ENCODE peak calls at places on chromosome 10, in ten cellular contexts. R, V, D, C, M, W, L, S, T and N are unnamed samples. For H3K4me1 and H3K27me3, the result is how much of the 10 kb centered on the place peaks cover.

GRCh38 chr10:86164216-86164774 is 202.3 kb downstream of the GRID1 start:
- DNase-seq in D (no peak), W (no peak), T (no peak), M (no peak), C (no peak), L (no peak), V (no peak), R (no peak), S (no peak), N (no peak)

GRCh38 chr10:37760817-37761216 is 96.6 kb downstream of the ZNF248 start:
- DNase-seq in V (no peak), W (no peak), S (no peak), D (no peak), M (no peak), L (peak), R (no peak), C (no peak), T (no peak), N (no peak)

GRCh38 chr10:79139124-79139835 is 70.5 kb downstream of the ZMIZ1 start:
- DNase-seq in M (peak), T (no peak), V (no peak), C (peak), W (peak), S (no peak), R (no peak), L (peak), D (peak), N (no peak)

GRCh38 chr10:63972949-63973827 is 452.0 kb downstream of the REEP3 start:
- DNase-seq in R (no peak), W (no peak), L (no peak), T (no peak), S (no peak), M (no peak), C (no peak), D (no peak), V (no peak), N (no peak)

GRCh38 chr10:49282879-49283321 is 16.1 kb upstream of the C10orf71 start:
- DNase-seq in S (no peak), R (no peak), L (no peak), D (no peak), M (no peak), V (no peak), C (peak), W (no peak), T (no peak), N (no peak)

GRCh38 chr10:102718220-102718619 is 3.8 kb downstream of the SFXN2 start:
- DNase-seq in W (peak), L (peak), M (peak), T (no peak), C (no peak), S (no peak), V (no peak), R (no peak), D (peak), N (no peak)

GRCh38 chr10:78471723-78472541 is 438.3 kb downstream of the RPS24 start:
- DNase-seq in M (peak), V (no peak), R (no peak), L (no peak), W (no peak), D (no peak), C (no peak), T (no peak), S (no peak), N (no peak)

GRCh38 chr10:89576022-89576421 is 40.6 kb upstream of the SLC16A12 start:
- DNase-seq in M (no peak), W (no peak), C (no peak), V (no peak), D (no peak), L (no peak), R (no peak), S (no peak), T (no peak), N (no peak)

GRCh38 chr10:77560052-77560451 is 77.6 kb downstream of the KCNMA1 start:
- DNase-seq in S (no peak), C (no peak), V (no peak), M (no peak), D (no peak), L (no peak), W (no peak), R (no peak), T (no peak), N (no peak)

GRCh38 chr10:91162050-91162494 is 58.4 kb upstream of the PCGF5 start:
- DNase-seq in D (no peak), M (no peak), V (no peak), L (peak), T (peak), W (peak), C (no peak), R (peak), S (no peak), N (no peak)

GRCh38 chr10:33453081-33453850 is 118.8 kb upstream of the NRP1 start:
- DNase-seq in T (no peak), L (peak), R (no peak), M (no peak), S (no peak), V (no peak), D (no peak), W (peak), C (no peak), N (no peak)

GRCh38 chr10:100828744-100829102 is 83.3 kb downstream of the PAX2 start:
- DNase-seq in M (no peak), S (no peak), C (no peak), L (peak), T (peak), W (no peak), D (no peak), V (no peak), R (no peak), N (no peak)

GRCh38 chr10:34941471-34942357 is 126.6 kb upstream of the PARD3 start:
- DNase-seq in D (no peak), S (no peak), L (peak), C (no peak), W (peak), R (no peak), T (no peak), V (no peak), M (no peak), N (no peak)

GRCh38 chr10:61992683-61993629 is 91.5 kb downstream of the ARID5B start:
- DNase-seq in D (no peak), W (peak), L (peak), T (peak), S (peak), M (peak), R (peak), V (no peak), C (peak), N (peak)

GRCh38 chr10:120691623-120692022 is 159.5 kb upstream of the WDR11 start:
- DNase-seq in D (no peak), W (no peak), V (no peak), C (no peak), T (peak), R (no peak), S (no peak), L (no peak), M (no peak), N (no peak)

GRCh38 chr10:103181244-103181643 is 11.8 kb downstream of the NT5C2 start:
- DNase-seq in M (no peak), S (no peak), W (no peak), R (no peak), V (no peak), L (no peak), C (no peak), T (peak), D (no peak), N (no peak)

GRCh38 chr10:61398730-61399129 is 54.5 kb downstream of the TMEM26 start:
- DNase-seq in S (no peak), R (no peak), W (peak), T (no peak), M (no peak), V (no peak), D (no peak), L (peak), C (no peak), N (no peak)

GRCh38 chr10:97574374-97575100 is 2.0 kb downstream of the ANKRD2 start:
- DNase-seq in R (peak), C (peak), W (peak), D (peak), V (peak), T (no peak), S (peak), M (peak), L (peak), N (no peak)

GRCh38 chr10:86961481-86962091 is 3.2 kb downstream of the SNCG start:
- DNase-seq in S (no peak), W (peak), M (peak), L (peak), C (no peak), T (no peak), R (no peak), D (no peak), V (no peak), N (no peak)

GRCh38 chr10:130987401-130987800 is 324.1 kb downstream of the TCERG1L start:
- DNase-seq in V (no peak), D (no peak), M (no peak), S (no peak), R (no peak), C (no peak), T (no peak), W (no peak), L (no peak), N (no peak)

GRCh38 chr10:110224992-110225391 is 17.6 kb downstream of the MXI1 start:
- DNase-seq in T (no peak), R (no peak), M (no peak), S (no peak), L (no peak), C (no peak), W (no peak), V (no peak), D (no peak), N (no peak)
- H3K4me3 ChIP-seq in T (peak), R (no peak), M (no peak), S (no peak), L (peak), C (no peak), W (no peak), V (peak), D (peak), N (no peak)

DNA sequence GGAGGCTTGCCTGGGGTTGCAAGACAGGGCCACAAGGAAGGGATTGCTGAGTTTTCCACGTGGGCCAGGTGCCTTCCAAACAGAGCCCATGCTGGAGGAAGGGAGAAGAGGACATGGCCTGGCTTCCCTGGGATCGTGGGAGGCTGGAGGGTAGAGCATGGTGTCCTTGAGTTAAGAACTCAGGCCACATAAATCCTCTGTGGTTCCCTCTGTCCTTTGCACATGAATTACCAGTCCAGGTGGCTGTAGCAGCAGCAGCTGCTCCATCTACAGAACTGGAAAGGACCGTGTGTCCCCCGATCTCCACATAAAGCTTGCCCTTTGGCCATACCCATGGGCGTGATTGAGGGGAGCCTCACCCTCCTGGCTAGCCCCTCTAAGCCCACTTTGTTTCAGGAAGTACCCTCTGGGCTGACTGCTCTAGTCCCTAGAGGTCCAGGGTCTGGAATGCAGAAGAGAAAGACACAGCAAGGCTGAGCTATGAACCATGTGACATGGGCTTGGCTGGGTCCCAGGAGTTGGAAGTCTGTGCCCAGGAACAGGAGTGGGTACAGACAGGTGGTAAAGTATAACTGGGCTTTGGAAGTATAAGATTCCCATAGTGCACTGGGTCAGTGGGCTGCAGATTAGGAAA is 84.9 kb downstream of the C10orf105 start:
- DNase-seq in D (peak), C (no peak), S (peak), L (no peak), V (no peak), R (no peak), T (no peak), M (no peak), W (no peak), N (no peak)
- H3K4me1 ChIP-seq in D (under half), C (under half), S (under half), L (under half), V (under half), R (under half), T (under half), M (under half), W (under half), N (under half)

GRCh38 chr10:69568472-69569143 is 4.6 kb downstream of the NEUROG3 start:
- DNase-seq in S (no peak), L (no peak), T (no peak), R (no peak), C (no peak), W (no peak), V (no peak), D (no peak), M (no peak), N (no peak)

GRCh38 chr10:69571618-69572158 is 1.5 kb downstream of the NEUROG3 start:
- DNase-seq in T (no peak), L (no peak), S (no peak), D (no peak), R (no peak), V (no peak), W (no peak), M (no peak), C (no peak), N (no peak)

GRCh38 chr10:69570050-69570816 is 3.0 kb downstream of the NEUROG3 start:
- DNase-seq in C (no peak), W (no peak), T (no peak), D (no peak), V (no peak), S (no peak), M (no peak), R (no peak), L (no peak), N (no peak)

GRCh38 chr10:69569144-69569934 is 3.9 kb downstream of the NEUROG3 start:
- DNase-seq in V (no peak), R (no peak), M (no peak), D (no peak), T (no peak), L (no peak), W (no peak), S (no peak), C (no peak), N (no peak)

DNA sequence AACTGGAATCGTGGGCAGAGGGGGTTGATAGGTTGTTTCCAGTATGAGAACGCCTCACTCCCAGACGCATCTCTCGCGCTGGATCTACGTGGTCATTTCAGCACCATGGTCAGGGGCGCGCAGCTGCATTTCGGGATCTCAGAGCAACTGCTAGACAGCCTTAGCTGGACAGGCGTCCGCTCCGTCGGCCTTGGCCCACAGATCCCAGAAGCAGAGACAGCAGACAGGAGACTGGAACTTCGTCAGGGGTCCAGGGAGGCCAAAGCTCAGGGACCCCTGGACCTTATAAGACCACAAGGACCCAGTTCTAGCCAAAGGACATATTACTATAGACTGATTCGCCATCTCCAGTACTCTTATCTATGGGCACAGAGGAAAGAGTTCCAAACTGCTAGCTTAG is 5.3 kb downstream of the NEUROG3 start:
- DNase-seq in S (peak), C (no peak), W (peak), T (peak), M (no peak), V (no peak), D (peak), L (peak), R (peak), N (no peak)
- H3K27me3 ChIP-seq in S (under half), C (half or more), W (under half), T (under half), M (under half), V (under half), D (half or more), L (under half), R (half or more), N (under half)

GRCh38 chr10:8042864-8043568 is 11.5 kb upstream of the GATA3 start:
- DNase-seq in V (no peak), T (no peak), S (no peak), L (no peak), R (no peak), M (no peak), C (no peak), D (no peak), W (no peak), N (no peak)

GRCh38 chr10:8044908-8045727 is 9.4 kb upstream of the GATA3 start:
- DNase-seq in M (no peak), C (no peak), L (no peak), R (no peak), D (no peak), T (no peak), W (no peak), V (no peak), S (no peak), N (peak)

GRCh38 chr10:8043569-8044306 is 10.8 kb upstream of the GATA3 start:
- DNase-seq in L (no peak), T (peak), S (no peak), R (no peak), M (no peak), W (no peak), D (no peak), C (no peak), V (no peak), N (peak)

GRCh38 chr10:8045728-8046494 is 8.6 kb upstream of the GATA3 start:
- DNase-seq in R (no peak), L (no peak), S (no peak), C (no peak), T (no peak), W (no peak), M (no peak), D (no peak), V (no peak), N (no peak)

GRCh38 chr10:8044331-8044907 is 10.1 kb upstream of the GATA3 start:
- DNase-seq in T (no peak), D (no peak), L (no peak), V (no peak), C (no peak), S (no peak), R (no peak), W (no peak), M (no peak), N (no peak)
- H3K4me3 ChIP-seq in T (no peak), D (no peak), L (no peak), V (no peak), C (no peak), S (no peak), R (no peak), W (no peak), M (no peak), N (peak)

DNA sequence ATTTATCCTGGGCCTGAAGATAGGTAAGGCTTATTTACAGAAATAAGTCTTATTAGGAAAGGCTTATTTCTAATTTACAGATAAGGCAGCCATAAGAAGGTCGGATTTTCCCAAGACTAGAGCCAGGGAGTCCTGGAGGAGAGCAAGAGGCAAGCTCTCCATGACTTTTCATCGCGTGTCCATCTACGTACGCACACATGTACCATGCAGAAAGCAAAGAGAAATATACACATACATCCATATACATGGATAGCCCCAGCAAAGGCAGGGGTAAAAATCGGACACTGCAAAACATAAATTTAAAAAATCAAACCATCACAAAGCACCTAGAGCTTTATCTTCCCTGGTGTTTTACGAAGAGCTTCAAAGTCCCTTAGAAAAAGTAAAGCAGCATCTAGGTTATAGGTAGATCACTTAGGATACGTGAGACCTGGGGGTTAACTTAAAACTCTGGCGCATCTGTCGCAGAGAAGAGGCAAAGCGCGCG is 25.8 kb upstream of the ZRANB1 start:
- DNase-seq in M (no peak), D (no peak), S (no peak), W (peak), T (no peak), R (no peak), C (no peak), V (no peak), L (peak), N (no peak)
- H3K4me1 ChIP-seq in M (under half), D (under half), S (under half), W (under half), T (under half), R (half or more), C (half or more), V (under half), L (under half), N (under half)

GRCh38 chr10:11328264-11329054 is 283.0 kb downstream of the USP6NL start:
- DNase-seq in V (no peak), L (peak), M (no peak), S (no peak), C (no peak), T (no peak), W (no peak), R (no peak), D (no peak), N (no peak)
- H3K27me3 ChIP-seq in V (under half), L (under half), M (under half), S (under half), C (under half), T (under half), W (under half), R (under half), D (under half), N (under half)

GRCh38 chr10:110355922-110356627 is 51.4 kb upstream of the SMNDC1 start:
- DNase-seq in L (no peak), R (no peak), S (no peak), M (no peak), T (peak), V (no peak), W (no peak), D (no peak), C (no peak), N (no peak)
- H3K4me3 ChIP-seq in L (no peak), R (no peak), S (no peak), M (no peak), T (peak), V (peak), W (no peak), D (no peak), C (no peak), N (peak)

DNA sequence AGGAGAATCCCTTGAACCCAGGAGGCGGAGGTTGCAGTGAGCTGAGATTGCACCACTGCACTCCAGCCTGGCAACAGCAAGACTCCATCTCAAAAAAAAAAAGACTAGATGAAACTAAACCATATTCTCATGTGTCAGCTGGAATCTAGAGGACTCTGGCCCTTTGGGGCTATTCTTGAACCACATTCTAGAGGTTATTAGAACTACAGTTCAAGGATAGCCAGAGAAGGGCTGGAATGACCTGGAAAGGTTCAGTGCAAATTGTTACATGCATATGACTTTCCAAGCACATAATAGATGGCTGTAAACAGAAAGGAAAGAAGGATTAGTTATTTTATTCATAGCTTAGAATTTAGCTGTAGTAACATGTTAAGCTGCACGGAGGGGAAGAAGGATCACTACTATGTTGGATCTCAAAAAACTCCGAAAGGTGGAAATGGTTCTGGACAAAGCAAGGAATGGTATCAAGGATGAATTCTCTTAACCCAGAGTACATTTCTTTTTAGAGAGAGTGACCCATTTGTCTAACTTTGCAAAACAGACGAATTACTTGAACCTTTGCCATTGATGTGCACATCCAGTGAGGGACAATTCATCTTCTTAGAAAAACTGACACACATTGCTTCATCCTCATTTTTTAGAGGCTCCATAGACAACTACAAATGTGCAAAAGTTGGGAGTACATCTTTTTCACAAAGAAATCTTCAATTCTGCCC is 124.0 kb upstream of the SAMD8 start:
- DNase-seq in L (peak), M (peak), W (no peak), D (no peak), T (no peak), V (no peak), S (no peak), R (no peak), C (no peak), N (no peak)
- H3K4me1 ChIP-seq in L (under half), M (under half), W (under half), D (under half), T (under half), V (under half), S (under half), R (under half), C (under half), N (under half)

DNA sequence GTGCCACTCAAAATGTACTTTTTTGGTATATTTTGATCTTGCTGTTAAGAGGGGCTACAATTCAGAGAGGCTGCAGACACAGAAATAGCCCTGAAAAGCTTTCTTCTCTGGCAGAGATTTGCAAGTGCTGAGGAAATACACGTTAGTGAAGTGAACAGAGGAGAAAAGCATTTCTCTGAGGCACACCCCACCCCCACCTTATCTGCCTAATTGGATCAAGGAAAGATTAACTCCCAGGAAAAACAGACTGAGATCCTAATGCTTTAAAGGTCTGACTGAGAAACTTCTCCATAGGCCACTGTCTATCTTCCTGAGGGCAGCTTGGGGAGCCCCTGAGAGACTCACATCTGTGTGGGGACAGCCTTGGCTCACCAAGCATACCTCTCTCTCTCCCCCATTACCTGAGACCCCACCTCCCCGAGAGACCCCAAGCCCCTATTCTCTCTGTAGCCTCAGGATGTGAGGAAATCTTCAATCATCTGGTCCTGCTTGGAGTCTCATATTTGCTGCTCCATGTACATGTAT is 14.8 kb upstream of the AKR1C3 start:
- DNase-seq in S (no peak), M (no peak), T (no peak), W (no peak), R (no peak), C (no peak), L (no peak), V (no peak), D (no peak), N (no peak)
- H3K27me3 ChIP-seq in S (under half), M (under half), T (under half), W (under half), R (under half), C (under half), L (under half), V (under half), D (under half), N (under half)